ENCODE peak calls at places on chromosomes 1 and 21, in four cellular contexts. J is GM12878, P is HepG2, E is H1. T is an unnamed sample.

GRCh38 chr1:190001187-190001586 is 476.5 kb downstream of the BRINP3 start:
- DNase-seq in J (no peak), P (no peak), E (no peak), T (no peak)

GRCh38 chr21:41933259-41934079 is 20.3 kb downstream of the C2CD2 start:
- DNase-seq in J (no peak), P (no peak), E (no peak), T (no peak)

GRCh38 chr1:151584278-151584677 is 27.6 kb upstream of the SNX27 start:
- DNase-seq in J (no peak), P (no peak), E (no peak), T (no peak)

GRCh38 chr1:41496080-41497055 is 11.9 kb upstream of the EDN2 start:
- DNase-seq in J (no peak), P (peak), E (peak), T (peak)

GRCh38 chr1:84995484-84996334 is 1.2 kb downstream of the MCOLN2 start:
- DNase-seq in J (no peak), P (no peak), E (no peak), T (no peak)

GRCh38 chr1:27179373-27179772 is 24.4 kb upstream of the SLC9A1 start:
- DNase-seq in J (no peak), P (no peak), E (no peak), T (no peak)

GRCh38 chr1:8847990-8848389 is 30.5 kb downstream of the ENO1 start:
- DNase-seq in J (no peak), P (no peak), E (no peak), T (no peak)

GRCh38 chr1:8344893-8345507 is 27.1 kb downstream of the SLC45A1 start:
- DNase-seq in J (no peak), P (no peak), E (no peak), T (no peak)

GRCh38 chr21:46636550-46637289 is 1.2 kb downstream of the PRMT2 start:
- DNase-seq in J (no peak), P (no peak), E (no peak), T (no peak)

GRCh38 chr1:52702886-52703787 is 5.0 kb upstream of the COA7 start:
- DNase-seq in J (peak), P (peak), E (peak), T (peak)

GRCh38 chr1:39409055-39409816 is 82.2 kb upstream of the BMP8A start:
- DNase-seq in J (no peak), P (peak), E (peak), T (peak)

GRCh38 chr1:206490643-206491421 is 16.5 kb upstream of the RASSF5 start:
- DNase-seq in J (no peak), P (no peak), E (no peak), T (no peak)

GRCh38 chr1:66207484-66207883 is 326.5 kb upstream of the SGIP1 start:
- DNase-seq in J (no peak), P (no peak), E (no peak), T (no peak)

GRCh38 chr1:241413386-241413785 is 56.4 kb upstream of the RGS7 start:
- DNase-seq in J (no peak), P (no peak), E (no peak), T (no peak)

GRCh38 chr1:234932506-234932905 is 196.1 kb downstream of the TOMM20 start:
- DNase-seq in J (no peak), P (no peak), E (no peak), T (no peak)

GRCh38 chr1:195105773-195106172 is 1502.5 kb downstream of the KCNT2 start:
- DNase-seq in J (no peak), P (no peak), E (no peak), T (no peak)

GRCh38 chr21:45584786-45585185 is 42.5 kb upstream of the SLC19A1 start:
- DNase-seq in J (no peak), P (no peak), E (no peak), T (no peak)

GRCh38 chr1:166283190-166283589 is 116.4 kb upstream of the FAM78B start:
- DNase-seq in J (no peak), P (no peak), E (no peak), T (no peak)

GRCh38 chr1:61659061-61659460 is 65.9 kb downstream of the TM2D1 start:
- DNase-seq in J (no peak), P (no peak), E (no peak), T (no peak)

GRCh38 chr1:116923421-116923820 is 13.7 kb downstream of the PTGFRN start:
- DNase-seq in J (no peak), P (no peak), E (no peak), T (no peak)

GRCh38 chr1:44390277-44390676 is 14.8 kb upstream of the RNF220 start:
- DNase-seq in J (no peak), P (peak), E (no peak), T (no peak)

GRCh38 chr1:219506337-219506944 is 106.5 kb downstream of the ZC3H11B start:
- DNase-seq in J (no peak), P (no peak), E (no peak), T (no peak)

GRCh38 chr1:153699116-153699515 is 20.6 kb downstream of the NPR1 start:
- DNase-seq in J (no peak), P (no peak), E (no peak), T (no peak)

GRCh38 chr1:35449334-35450008 is 107.7 kb downstream of the KIAA0319L start:
- DNase-seq in J (no peak), P (no peak), E (no peak), T (no peak)

GRCh38 chr21:43925096-43925481 is 60.1 kb downstream of the AGPAT3 start:
- DNase-seq in J (no peak), P (no peak), E (peak), T (no peak)

GRCh38 chr1:234755449-234755863 is 145.5 kb upstream of the IRF2BP2 start:
- DNase-seq in J (no peak), P (no peak), E (no peak), T (no peak)

GRCh38 chr1:196438324-196438723 is 169.9 kb downstream of the KCNT2 start:
- DNase-seq in J (no peak), P (peak), E (no peak), T (no peak)

GRCh38 chr1:24903560-24903954 is 26.5 kb downstream of the RUNX3 start:
- DNase-seq in J (no peak), P (no peak), E (peak), T (no peak)
- TF ChIP-seq YY1 in J (no peak), P (no peak), E (no peak), T (no peak)

DNA sequence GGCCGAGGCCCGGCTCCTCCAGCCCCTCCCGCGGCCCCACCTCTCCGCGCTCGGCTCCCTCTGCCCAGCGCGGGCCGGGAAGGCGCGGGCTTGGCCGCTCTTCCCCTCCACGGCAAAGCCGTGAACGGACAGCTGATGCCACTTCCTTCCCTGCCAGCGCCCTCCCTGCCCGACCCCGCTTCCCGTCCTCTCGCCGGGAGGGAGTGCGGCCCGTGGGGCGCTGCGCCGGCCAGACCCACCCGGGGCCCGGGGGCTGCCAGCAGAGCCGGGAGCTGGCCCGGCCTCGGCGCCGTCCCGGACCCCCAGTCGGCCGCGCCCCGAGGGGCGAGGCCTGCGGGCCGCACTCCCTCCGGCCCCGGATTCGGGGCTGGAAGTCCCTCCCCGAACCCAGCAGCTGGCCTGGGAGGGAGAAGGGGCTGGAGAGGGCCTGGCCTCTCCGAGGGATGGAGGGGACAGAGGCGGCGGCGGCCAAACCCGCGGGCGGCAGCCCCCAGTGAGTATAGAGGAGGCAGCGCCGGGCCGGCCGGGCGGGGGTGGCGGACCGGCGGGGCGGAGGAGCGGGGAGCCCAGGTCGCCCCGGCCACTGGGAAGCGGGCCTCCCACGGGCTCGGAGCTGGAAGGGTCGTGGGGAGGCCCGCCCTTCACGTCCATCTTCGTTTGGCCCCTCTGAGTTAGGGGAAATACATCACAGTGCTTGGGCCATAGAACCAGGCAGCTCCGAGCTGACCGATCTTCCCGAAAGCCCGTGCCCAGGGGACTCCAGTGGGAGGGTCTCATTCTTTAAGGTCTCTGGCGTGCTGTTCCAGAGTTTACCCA is at the start of gene KIAA1614:
- DNase-seq in J (no peak), P (no peak), E (peak), T (no peak)
- TF ChIP-seq SUZ12 in J (peak), P (no peak), E (peak), T (peak)

DNA sequence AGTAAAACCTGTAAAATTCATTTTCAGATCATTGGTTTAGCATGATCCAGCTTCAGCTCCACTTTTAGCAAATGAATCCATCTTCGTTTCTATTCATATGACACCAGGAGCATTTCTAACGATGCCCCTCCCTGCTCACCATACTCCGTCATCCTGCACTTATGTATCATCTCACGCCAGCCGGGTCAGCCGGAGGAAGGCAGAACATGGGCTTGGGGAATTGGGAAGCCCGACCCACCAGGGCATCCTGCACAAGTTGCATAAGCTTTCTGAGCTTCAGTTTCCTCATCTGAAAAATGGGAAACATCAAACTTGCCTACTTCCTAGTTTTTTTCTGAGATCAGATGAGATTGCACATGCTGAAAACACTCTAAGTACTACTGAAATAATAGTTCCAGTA is 194.6 kb downstream of the AK5 start:
- DNase-seq in J (no peak), P (no peak), E (no peak), T (no peak)
- TF ChIP-seq ZNF274 in J (no peak), P (no peak), E (no peak), T (no peak)

GRCh38 chr1:15233689-15234088 is 13.3 kb upstream of the FHAD1 start:
- DNase-seq in J (no peak), P (no peak), E (no peak), T (no peak)

GRCh38 chr1:15229569-15230170 is 17.4 kb upstream of the FHAD1 start:
- DNase-seq in J (no peak), P (no peak), E (no peak), T (no peak)

GRCh38 chr1:15236226-15237145 is 10.5 kb upstream of the FHAD1 start:
- DNase-seq in J (no peak), P (no peak), E (no peak), T (no peak)

GRCh38 chr1:15226626-15227286 is 20.3 kb upstream of the FHAD1 start:
- DNase-seq in J (no peak), P (no peak), E (no peak), T (no peak)

GRCh38 chr1:15231714-15232201 is 15.3 kb upstream of the FHAD1 start:
- DNase-seq in J (peak), P (no peak), E (no peak), T (no peak)
- TF ChIP-seq YY1 in J (no peak), P (no peak), E (no peak), T (no peak)

DNA sequence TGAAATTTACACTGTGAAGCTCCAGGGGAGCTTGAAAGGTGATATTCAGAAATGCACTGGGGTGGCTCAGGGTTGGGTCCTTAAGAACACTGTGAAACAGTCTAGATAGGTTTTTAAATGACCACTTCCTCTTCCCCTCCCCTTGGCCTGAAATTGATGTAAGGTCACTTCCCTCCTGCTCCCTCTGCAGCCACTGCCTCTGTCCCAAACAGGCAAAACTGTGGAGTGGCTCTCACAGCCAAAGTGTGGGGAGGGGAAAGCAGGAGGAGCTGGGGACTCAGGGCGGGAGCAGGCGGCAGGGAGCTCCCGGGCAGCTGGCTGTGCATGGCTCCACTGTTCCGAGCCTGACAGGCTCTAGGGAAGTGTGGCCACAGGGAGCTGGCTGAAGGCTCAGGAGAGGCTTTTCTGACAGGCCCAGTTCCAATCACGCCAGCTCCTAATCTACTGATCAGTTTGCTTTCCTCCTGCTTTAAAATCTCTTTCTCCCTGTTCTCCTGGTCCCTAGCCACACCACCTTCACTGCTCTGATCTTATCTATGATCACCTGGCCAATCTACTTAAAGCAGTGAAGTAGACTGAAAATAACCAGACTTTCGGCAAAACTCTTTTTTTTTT is 5.1 kb upstream of the CSRP1 start:
- DNase-seq in J (peak), P (peak), E (no peak), T (no peak)
- TF ChIP-seq SUZ12 in J (no peak), P (no peak), E (no peak), T (no peak)

GRCh38 chr21:33266784-33267135 is 593 bp downstream of the IL10RB start:
- DNase-seq in J (no peak), P (no peak), E (no peak), T (no peak)

GRCh38 chr21:33266050-33266783 is at the start of gene IL10RB:
- DNase-seq in J (peak), P (peak), E (peak), T (peak)

GRCh38 chr21:33267250-33267649 is 1.1 kb downstream of the IL10RB start:
- DNase-seq in J (no peak), P (no peak), E (no peak), T (no peak)

GRCh38 chr21:33264561-33264960 is 1.6 kb upstream of the IL10RB start:
- DNase-seq in J (no peak), P (no peak), E (no peak), T (no peak)

DNA sequence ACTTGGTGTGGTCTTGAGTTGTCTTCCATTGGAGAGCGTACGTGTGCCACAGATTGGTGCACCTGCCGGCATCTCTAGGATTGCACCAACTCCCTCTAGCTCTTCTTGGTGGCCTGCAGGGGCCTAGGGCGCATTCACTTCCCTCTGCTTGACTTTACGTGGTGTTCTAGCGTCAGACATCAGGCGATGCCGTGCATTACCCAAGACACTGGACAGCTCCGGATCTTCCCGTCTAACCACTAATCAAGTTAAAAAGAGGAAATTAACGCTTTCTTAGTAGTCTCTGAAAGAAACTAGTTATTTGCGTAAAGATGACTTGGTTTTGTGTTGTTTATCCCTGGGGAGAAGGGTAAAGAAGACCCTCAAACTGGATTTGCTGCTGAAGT is 510 bp upstream of the IL10RB start:
- DNase-seq in J (peak), P (no peak), E (no peak), T (no peak)
- TF ChIP-seq ZNF274 in J (no peak), P (no peak), E (no peak), T (no peak)

GRCh38 chr21:37475186-37475868 is 108.8 kb downstream of the DYRK1A start:
- DNase-seq in J (no peak), P (no peak), E (no peak), T (no peak)
- TF ChIP-seq YY1 in J (no peak), P (no peak), E (no peak), T (no peak)

T was measured in NT2/D1.